ENCODE peak calls at places on chromosomes 3 and 15, in nine cellular contexts. One of them, this sample, is unnamed.

GRCh38 chr3:72273615-72274014 is 488.7 kb upstream of the PROK2 start:
- DNase-seq in RPMI8226: no peak
- DNase-seq in CD4-positive, CD25-positive, alpha-beta regulatory T cell: no peak
- DNase-seq in ureter: no peak
- DNase-seq in colonic mucosa: no peak
- DNase-seq in neural crest cell: no peak
- DNase-seq in anterior cingulate cortex: no peak
- DNase-seq in HTR-8/SVneo: peak
- DNase-seq in hepatocyte: peak
- DNase-seq in this sample: no peak

GRCh38 chr3:13159890-13160289 is 86.7 kb upstream of the IQSEC1 start:
- DNase-seq in RPMI8226: no peak
- DNase-seq in CD4-positive, CD25-positive, alpha-beta regulatory T cell: no peak
- DNase-seq in anterior cingulate cortex: no peak
- DNase-seq in colonic mucosa: no peak
- DNase-seq in ureter: no peak
- DNase-seq in HTR-8/SVneo: peak
- DNase-seq in neural crest cell: no peak
- DNase-seq in hepatocyte: no peak
- DNase-seq in this sample: no peak

GRCh38 chr15:37001436-37001835 is 98.9 kb downstream of the MEIS2 start:
- DNase-seq in neural crest cell: no peak
- DNase-seq in hepatocyte: no peak
- DNase-seq in ureter: no peak
- DNase-seq in RPMI8226: no peak
- DNase-seq in anterior cingulate cortex: no peak
- DNase-seq in HTR-8/SVneo: no peak
- DNase-seq in CD4-positive, CD25-positive, alpha-beta regulatory T cell: no peak
- DNase-seq in colonic mucosa: no peak
- DNase-seq in this sample: no peak

GRCh38 chr3:52896613-52897012 is 735 bp downstream of the STIMATE start:
- DNase-seq in HTR-8/SVneo: no peak
- DNase-seq in ureter: no peak
- DNase-seq in CD4-positive, CD25-positive, alpha-beta regulatory T cell: no peak
- DNase-seq in hepatocyte: peak
- DNase-seq in neural crest cell: no peak
- DNase-seq in anterior cingulate cortex: no peak
- DNase-seq in RPMI8226: no peak
- DNase-seq in colonic mucosa: no peak
- DNase-seq in this sample: no peak

GRCh38 chr3:58502832-58503231 is 10.9 kb downstream of the KCTD6 start:
- DNase-seq in neural crest cell: no peak
- DNase-seq in HTR-8/SVneo: no peak
- DNase-seq in colonic mucosa: no peak
- DNase-seq in ureter: no peak
- DNase-seq in RPMI8226: no peak
- DNase-seq in CD4-positive, CD25-positive, alpha-beta regulatory T cell: no peak
- DNase-seq in hepatocyte: no peak
- DNase-seq in anterior cingulate cortex: no peak
- DNase-seq in this sample: no peak

GRCh38 chr3:127680146-127680661 is 7.5 kb downstream of the ABTB1 start:
- DNase-seq in hepatocyte: no peak
- DNase-seq in RPMI8226: no peak
- DNase-seq in HTR-8/SVneo: no peak
- DNase-seq in CD4-positive, CD25-positive, alpha-beta regulatory T cell: no peak
- DNase-seq in colonic mucosa: no peak
- DNase-seq in anterior cingulate cortex: no peak
- DNase-seq in ureter: peak
- DNase-seq in neural crest cell: no peak
- DNase-seq in this sample: peak

GRCh38 chr3:107068980-107069379 is 308.3 kb upstream of the CCDC54 start:
- DNase-seq in neural crest cell: no peak
- DNase-seq in hepatocyte: no peak
- DNase-seq in CD4-positive, CD25-positive, alpha-beta regulatory T cell: no peak
- DNase-seq in anterior cingulate cortex: no peak
- DNase-seq in ureter: no peak
- DNase-seq in HTR-8/SVneo: peak
- DNase-seq in colonic mucosa: no peak
- DNase-seq in RPMI8226: no peak
- DNase-seq in this sample: no peak

GRCh38 chr3:184008161-184008560 is 9.5 kb downstream of the ABCC5 start:
- DNase-seq in anterior cingulate cortex: no peak
- DNase-seq in neural crest cell: no peak
- DNase-seq in RPMI8226: no peak
- DNase-seq in HTR-8/SVneo: no peak
- DNase-seq in CD4-positive, CD25-positive, alpha-beta regulatory T cell: no peak
- DNase-seq in ureter: no peak
- DNase-seq in colonic mucosa: no peak
- DNase-seq in hepatocyte: no peak
- DNase-seq in this sample: no peak

GRCh38 chr15:37121492-37121891 is 21.1 kb upstream of the MEIS2 start:
- DNase-seq in HTR-8/SVneo: no peak
- DNase-seq in colonic mucosa: no peak
- DNase-seq in neural crest cell: no peak
- DNase-seq in anterior cingulate cortex: no peak
- DNase-seq in hepatocyte: no peak
- DNase-seq in CD4-positive, CD25-positive, alpha-beta regulatory T cell: no peak
- DNase-seq in ureter: no peak
- DNase-seq in RPMI8226: no peak
- DNase-seq in this sample: no peak

GRCh38 chr15:61364871-61365270 is 135.8 kb upstream of the RORA start:
- DNase-seq in neural crest cell: peak
- DNase-seq in anterior cingulate cortex: no peak
- DNase-seq in ureter: no peak
- DNase-seq in hepatocyte: peak
- DNase-seq in CD4-positive, CD25-positive, alpha-beta regulatory T cell: no peak
- DNase-seq in HTR-8/SVneo: no peak
- DNase-seq in RPMI8226: no peak
- DNase-seq in colonic mucosa: no peak
- DNase-seq in this sample: no peak

GRCh38 chr15:48046813-48047483 is 73.8 kb upstream of the SLC24A5 start:
- DNase-seq in CD4-positive, CD25-positive, alpha-beta regulatory T cell: no peak
- DNase-seq in colonic mucosa: no peak
- DNase-seq in neural crest cell: no peak
- DNase-seq in hepatocyte: no peak
- DNase-seq in RPMI8226: no peak
- DNase-seq in ureter: no peak
- DNase-seq in anterior cingulate cortex: no peak
- DNase-seq in HTR-8/SVneo: no peak
- DNase-seq in this sample: no peak

GRCh38 chr15:74367296-74367854 is at the start of gene CYP11A1:
- DNase-seq in anterior cingulate cortex: no peak
- DNase-seq in ureter: no peak
- DNase-seq in hepatocyte: no peak
- DNase-seq in neural crest cell: no peak
- DNase-seq in RPMI8226: no peak
- DNase-seq in colonic mucosa: no peak
- DNase-seq in CD4-positive, CD25-positive, alpha-beta regulatory T cell: no peak
- DNase-seq in HTR-8/SVneo: no peak
- DNase-seq in this sample: no peak

GRCh38 chr3:116059421-116060096 is 385.7 kb downstream of the LSAMP start:
- DNase-seq in hepatocyte: peak
- DNase-seq in RPMI8226: no peak
- DNase-seq in CD4-positive, CD25-positive, alpha-beta regulatory T cell: no peak
- DNase-seq in HTR-8/SVneo: peak
- DNase-seq in neural crest cell: no peak
- DNase-seq in ureter: peak
- DNase-seq in colonic mucosa: no peak
- DNase-seq in anterior cingulate cortex: no peak
- DNase-seq in this sample: no peak

GRCh38 chr3:128492353-128493220 is at the start of gene GATA2:
- DNase-seq in RPMI8226: peak
- DNase-seq in neural crest cell: no peak
- DNase-seq in anterior cingulate cortex: no peak
- DNase-seq in hepatocyte: peak
- DNase-seq in ureter: peak
- DNase-seq in colonic mucosa: no peak
- DNase-seq in CD4-positive, CD25-positive, alpha-beta regulatory T cell: no peak
- DNase-seq in HTR-8/SVneo: no peak
- DNase-seq in this sample: peak

This sample was measured in activated CD4-positive, alpha-beta memory T cell treated with anti-CD3 and anti-CD28 coated beads for 36 hours.